ENCODE peak calls at places on chromosomes 4 and X, in eight cellular contexts. J is fibroblast of the aortic adventitia, V is gastrocnemius medialis, M is nephron progenitor cell, K is neural crest cell, H is body of pancreas, N is GM20000, Q is astrocyte. G is an unnamed sample.

GRCh38 chrX:104659037-104659744 is 93.2 kb downstream of the IL1RAPL2 start:
- DNase-seq in J (no peak), V (no peak), M (no peak), K (no peak), H (peak), N (no peak), Q (peak), G (no peak)

GRCh38 chr4:29852537-29852936 is 867.6 kb upstream of the PCDH7 start:
- DNase-seq in J (no peak), V (no peak), M (no peak), K (no peak), H (no peak), N (no peak), Q (no peak), G (no peak)

GRCh38 chrX:17859609-17860178 is 1.4 kb downstream of the RAI2 start:
- DNase-seq in J (peak), V (no peak), M (peak), K (no peak), H (peak), N (no peak), Q (no peak), G (no peak)

GRCh38 chrX:14801136-14801535 is 71.7 kb downstream of the FANCB start:
- DNase-seq in J (peak), V (no peak), M (no peak), K (no peak), H (no peak), N (no peak), Q (peak), G (no peak)

GRCh38 chr4:39846135-39846534 is 131.6 kb downstream of the PDS5A start:
- DNase-seq in J (no peak), V (no peak), M (no peak), K (no peak), H (no peak), N (no peak), Q (peak), G (no peak)

GRCh38 chrX:8192276-8192675 is 21.2 kb upstream of the VCX2 start:
- DNase-seq in J (no peak), V (no peak), M (no peak), K (no peak), H (no peak), N (no peak), Q (no peak), G (no peak)

GRCh38 chrX:93591398-93591797 is 82.0 kb downstream of the NAP1L3 start:
- DNase-seq in J (no peak), V (no peak), M (no peak), K (no peak), H (no peak), N (no peak), Q (no peak), G (no peak)

GRCh38 chr4:186190456-186191265 is 706 bp upstream of the CYP4V2 start:
- DNase-seq in J (peak), V (peak), M (peak), K (no peak), H (no peak), N (peak), Q (peak), G (peak)

GRCh38 chrX:9781941-9782340 is 4.3 kb upstream of the SHROOM2 start:
- DNase-seq in J (no peak), V (no peak), M (no peak), K (no peak), H (no peak), N (no peak), Q (no peak), G (no peak)

GRCh38 chrX:27995611-27996010 is 14.4 kb upstream of the DCAF8L1 start:
- DNase-seq in J (no peak), V (no peak), M (no peak), K (no peak), H (no peak), N (no peak), Q (no peak), G (no peak)

GRCh38 chr4:98117363-98117762 is 25.9 kb downstream of the STPG2 start:
- DNase-seq in J (no peak), V (no peak), M (no peak), K (no peak), H (no peak), N (no peak), Q (no peak), G (no peak)

GRCh38 chrX:2596050-2596449 is 95.0 kb upstream of the CD99 start:
- DNase-seq in J (no peak), V (no peak), M (no peak), K (no peak), H (no peak), N (no peak), Q (no peak), G (no peak)

GRCh38 chr4:26020083-26020668 is 106.2 kb downstream of the SMIM20 start:
- DNase-seq in J (peak), V (no peak), M (no peak), K (no peak), H (peak), N (no peak), Q (peak), G (no peak)

GRCh38 chr4:72701987-72702819 is 133.2 kb upstream of the ADAMTS3 start:
- DNase-seq in J (peak), V (no peak), M (peak), K (peak), H (peak), N (peak), Q (peak), G (no peak)

GRCh38 chr4:153466637-153467153 is 535 bp downstream of the TMEM131L start:
- DNase-seq in J (no peak), V (no peak), M (no peak), K (peak), H (no peak), N (peak), Q (no peak), G (peak)

GRCh38 chr4:152126233-152126632 is 365.4 kb upstream of the GATB start:
- DNase-seq in J (no peak), V (no peak), M (no peak), K (no peak), H (no peak), N (no peak), Q (no peak), G (no peak)

GRCh38 chrX:45134303-45134702 is 66.4 kb downstream of the DIPK2B start:
- DNase-seq in J (peak), V (no peak), M (no peak), K (peak), H (no peak), N (no peak), Q (no peak), G (no peak)

GRCh38 chr4:40553995-40554394 is 75.7 kb downstream of the RBM47 start:
- DNase-seq in J (no peak), V (peak), M (no peak), K (no peak), H (peak), N (no peak), Q (no peak), G (no peak)

GRCh38 chr4:114886761-114887160 is 226.7 kb downstream of the NDST4 start:
- DNase-seq in J (no peak), V (no peak), M (no peak), K (no peak), H (no peak), N (no peak), Q (no peak), G (no peak)

GRCh38 chrX:15416133-15416993 is 32.1 kb upstream of the VEGFD start:
- DNase-seq in J (no peak), V (no peak), M (no peak), K (no peak), H (no peak), N (no peak), Q (peak), G (no peak)

GRCh38 chr4:41072021-41072777 is 142.1 kb downstream of the APBB2 start:
- DNase-seq in J (no peak), V (no peak), M (no peak), K (no peak), H (no peak), N (no peak), Q (no peak), G (no peak)

GRCh38 chr4:168724960-168725359 is 228.1 kb downstream of the PALLD start:
- DNase-seq in J (peak), V (no peak), M (no peak), K (no peak), H (no peak), N (no peak), Q (peak), G (no peak)

GRCh38 chr4:184097815-184098214 is 119.9 kb downstream of the ENPP6 start:
- DNase-seq in J (no peak), V (no peak), M (no peak), K (no peak), H (no peak), N (no peak), Q (no peak), G (no peak)

GRCh38 chr4:71147261-71147660 is 153.8 kb downstream of the DCK start:
- DNase-seq in J (no peak), V (no peak), M (no peak), K (no peak), H (no peak), N (no peak), Q (peak), G (no peak)

GRCh38 chr4:94208268-94208667 is 603 bp downstream of the SMARCAD1 start:
- DNase-seq in J (no peak), V (no peak), M (no peak), K (no peak), H (no peak), N (no peak), Q (no peak), G (no peak)

GRCh38 chrX:17441965-17442364 is 67.0 kb downstream of the NHS start:
- DNase-seq in J (peak), V (no peak), M (no peak), K (no peak), H (no peak), N (no peak), Q (peak), G (no peak)

GRCh38 chrX:367866-368265 is 18.8 kb downstream of the PPP2R3B start:
- DNase-seq in J (no peak), V (no peak), M (no peak), K (no peak), H (no peak), N (no peak), Q (no peak), G (no peak)

GRCh38 chr4:2871911-2872310 is 28.3 kb downstream of the ADD1 start:
- DNase-seq in J (no peak), V (no peak), M (no peak), K (no peak), H (no peak), N (no peak), Q (no peak), G (no peak)

GRCh38 chr4:8350326-8350725 is 80.8 kb downstream of the HTRA3 start:
- DNase-seq in J (no peak), V (no peak), M (no peak), K (no peak), H (no peak), N (no peak), Q (no peak), G (no peak)

GRCh38 chrX:69130448-69130847 is 34.8 kb downstream of the PJA1 start:
- DNase-seq in J (no peak), V (no peak), M (no peak), K (no peak), H (no peak), N (no peak), Q (no peak), G (no peak)

GRCh38 chr4:175350246-175350645 is 432.1 kb downstream of the ADAM29 start:
- DNase-seq in J (no peak), V (no peak), M (no peak), K (no peak), H (no peak), N (no peak), Q (no peak), G (no peak)

GRCh38 chr4:4437798-4438470 is 51.0 kb downstream of the NSG1 start:
- DNase-seq in J (no peak), V (no peak), M (no peak), K (no peak), H (no peak), N (no peak), Q (no peak), G (no peak)

GRCh38 chrX:47063179-47063578 is 15.1 kb upstream of the RGN start:
- DNase-seq in J (no peak), V (no peak), M (no peak), K (no peak), H (no peak), N (no peak), Q (no peak), G (no peak)

GRCh38 chr4:95850161-95850560 is 10.3 kb downstream of the PDHA2 start:
- DNase-seq in J (no peak), V (no peak), M (no peak), K (no peak), H (no peak), N (no peak), Q (no peak), G (no peak)

GRCh38 chrX:133171962-133172708 is 46.0 kb downstream of the TFDP3 start:
- DNase-seq in J (peak), V (no peak), M (peak), K (no peak), H (peak), N (peak), Q (no peak), G (no peak)
- TF ChIP-seq CTCF in J (no peak), V (no peak), M (peak), K (peak), H (peak), N (peak), Q (peak), G (no peak)

DNA sequence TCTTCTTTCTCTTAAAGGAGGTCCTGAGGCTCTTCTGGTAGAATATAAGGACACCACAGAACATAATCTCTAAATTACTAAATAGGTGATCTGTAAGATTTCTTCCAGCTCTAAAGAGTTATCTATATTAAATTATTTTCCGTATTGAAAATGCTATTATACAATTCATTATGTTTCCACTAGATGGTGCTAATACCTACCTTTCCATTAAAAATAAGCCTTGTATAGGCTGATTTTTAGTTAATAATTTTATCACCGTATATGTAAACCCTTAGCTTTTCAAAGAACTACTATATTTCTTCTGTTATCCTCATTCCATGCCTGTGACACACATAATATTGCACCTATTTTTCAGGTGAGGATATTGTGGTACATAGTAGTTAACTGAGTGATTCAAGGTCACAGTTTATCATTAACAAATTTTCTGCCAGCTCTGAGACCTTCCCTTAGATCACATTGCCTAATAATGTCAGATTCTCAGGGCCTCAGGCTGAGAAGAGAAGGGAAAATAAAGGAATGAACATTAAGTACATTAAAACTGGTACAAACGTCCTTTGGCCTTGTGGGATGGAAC is 138.8 kb downstream of the TEX11 start:
- DNase-seq in J (peak), V (no peak), M (no peak), K (no peak), H (no peak), N (no peak), Q (no peak), G (no peak)
- TF ChIP-seq CTCF in J (peak), V (no peak), M (peak), K (peak), H (peak), N (no peak), Q (peak), G (no peak)

DNA sequence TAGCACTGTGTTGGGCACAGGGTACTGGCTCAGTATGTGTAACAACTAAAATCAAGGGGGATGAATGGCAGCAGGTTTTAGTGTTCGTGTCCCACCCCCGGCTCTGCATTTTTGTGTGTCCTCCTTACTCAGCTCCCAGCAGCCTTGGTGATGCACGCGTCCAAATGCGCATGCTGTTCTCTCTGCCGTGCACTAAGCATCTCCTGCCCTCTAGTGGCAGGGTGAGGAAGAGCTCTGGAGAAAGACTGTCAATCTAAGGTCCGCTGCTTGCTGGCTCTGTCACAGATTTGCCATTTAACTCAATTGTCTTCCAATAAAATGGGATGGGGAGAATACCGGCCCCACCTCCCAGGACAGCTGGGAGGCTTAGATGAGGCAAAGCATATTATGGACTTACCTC is 61.4 kb downstream of the WFS1 start:
- DNase-seq in J (peak), V (no peak), M (no peak), K (no peak), H (no peak), N (peak), Q (no peak), G (no peak)
- TF ChIP-seq CTCF in J (peak), V (peak), M (peak), K (peak), H (peak), N (peak), Q (peak), G (no peak)

GRCh38 chr4:139607302-139608060 is 51.5 kb upstream of the SETD7 start:
- DNase-seq in J (peak), V (no peak), M (no peak), K (no peak), H (no peak), N (no peak), Q (no peak), G (no peak)
- TF ChIP-seq CTCF in J (no peak), V (no peak), M (no peak), K (no peak), H (no peak), N (no peak), Q (no peak), G (no peak)

GRCh38 chrX:120668357-120668756 is 38.5 kb upstream of the C1GALT1C1 start:
- DNase-seq in J (no peak), V (no peak), M (no peak), K (no peak), H (no peak), N (no peak), Q (no peak), G (no peak)

GRCh38 chrX:120660638-120661037 is 30.8 kb upstream of the C1GALT1C1 start:
- DNase-seq in J (peak), V (no peak), M (no peak), K (no peak), H (no peak), N (no peak), Q (no peak), G (no peak)

DNA sequence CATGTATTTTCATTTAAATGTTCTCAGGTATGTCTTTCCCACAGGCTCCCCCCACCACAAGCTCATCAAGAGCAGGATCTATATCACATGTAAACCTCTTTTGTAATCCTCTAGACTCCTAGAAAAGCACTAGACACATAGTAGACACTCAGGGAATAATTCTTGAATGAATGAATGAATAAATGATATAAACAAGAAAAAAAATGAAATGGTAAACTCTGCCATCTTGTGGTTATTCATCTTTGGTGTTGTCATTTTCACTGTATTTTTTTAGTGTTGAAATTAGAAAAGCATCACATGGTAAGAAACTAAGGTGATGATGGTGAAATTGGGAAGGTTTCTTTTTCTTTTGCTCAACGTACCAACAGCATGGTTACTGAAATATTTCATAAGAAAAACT is 34.2 kb upstream of the C1GALT1C1 start:
- DNase-seq in J (peak), V (no peak), M (no peak), K (no peak), H (no peak), N (peak), Q (no peak), G (no peak)
- TF ChIP-seq CTCF in J (peak), V (no peak), M (no peak), K (no peak), H (peak), N (no peak), Q (no peak), G (no peak)

DNA sequence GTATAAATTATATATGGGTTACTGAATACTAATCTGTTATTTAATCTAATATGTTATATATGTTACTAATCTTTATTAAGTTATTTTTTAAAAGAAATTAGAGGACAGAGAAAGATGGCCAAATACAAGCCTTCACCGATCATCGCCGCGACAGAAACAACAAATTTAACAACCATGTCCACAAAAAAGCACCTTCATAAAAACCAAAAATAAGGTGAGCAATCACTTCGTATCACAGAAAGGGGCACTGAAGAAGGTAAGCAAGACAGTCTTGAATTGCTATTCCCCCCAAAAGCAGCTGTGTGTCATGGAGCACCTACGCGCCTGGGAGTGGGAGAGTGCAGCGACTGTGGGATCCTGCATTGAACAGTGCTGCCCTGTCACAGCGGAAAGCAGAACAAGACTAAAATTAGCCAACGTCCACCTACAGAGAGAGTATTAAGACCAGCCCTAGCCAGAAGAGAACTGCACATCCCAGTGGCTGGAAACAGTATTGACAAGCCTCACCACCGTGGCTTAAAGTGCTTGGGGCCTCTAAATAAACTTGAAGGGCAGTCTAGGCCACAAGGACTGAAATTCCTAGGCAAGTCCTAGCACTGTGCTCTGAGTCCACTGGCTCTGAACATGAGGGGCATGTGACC is 38.5 kb downstream of the LRBA start:
- DNase-seq in J (no peak), V (no peak), M (no peak), K (no peak), H (no peak), N (no peak), Q (no peak), G (no peak)
- TF ChIP-seq CTCF in J (no peak), V (no peak), M (no peak), K (no peak), H (no peak), N (no peak), Q (no peak), G (no peak)

GRCh38 chrX:53398216-53398615 is 24.2 kb downstream of the SMC1A start:
- DNase-seq in J (no peak), V (no peak), M (no peak), K (no peak), H (no peak), N (no peak), Q (no peak), G (no peak)

DNA sequence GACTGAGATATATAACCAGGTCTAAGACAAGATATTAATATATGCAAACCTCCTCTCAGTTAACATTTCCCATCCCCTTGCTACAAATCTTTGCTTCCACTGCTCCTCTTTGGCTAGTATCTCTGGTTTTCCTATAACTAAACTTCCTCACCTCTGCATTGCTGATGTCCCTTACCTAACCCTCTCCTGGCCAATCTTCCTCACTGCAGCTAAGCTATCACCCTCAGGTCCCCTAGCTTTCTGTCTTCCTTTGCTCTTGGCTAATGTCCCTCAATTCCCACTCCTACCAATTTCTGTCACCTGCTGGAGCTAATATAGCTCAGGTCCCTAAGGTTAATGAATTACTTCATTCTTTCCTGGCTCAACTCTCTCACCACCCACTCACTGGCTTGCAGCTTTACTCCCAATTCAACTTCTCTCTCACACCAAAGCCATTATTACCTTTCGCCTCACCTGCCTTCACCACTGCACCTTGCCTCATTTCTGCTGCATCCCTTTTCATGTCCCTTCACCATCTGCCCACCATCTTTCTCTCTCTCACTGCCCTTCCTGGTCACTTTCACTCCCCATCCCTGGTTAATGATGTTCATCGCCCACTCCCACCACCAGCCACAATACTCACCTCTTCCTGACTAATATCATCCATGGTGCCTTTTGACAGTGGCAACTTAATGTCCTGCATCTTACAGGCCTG is 26.7 kb downstream of the SMC1A start:
- DNase-seq in J (no peak), V (no peak), M (no peak), K (no peak), H (no peak), N (no peak), Q (no peak), G (no peak)
- TF ChIP-seq CTCF in J (no peak), V (no peak), M (no peak), K (no peak), H (no peak), N (no peak), Q (no peak), G (no peak)

GRCh38 chr4:48275247-48275646 is 5.6 kb upstream of the TEC start:
- DNase-seq in J (peak), V (no peak), M (no peak), K (no peak), H (no peak), N (peak), Q (no peak), G (no peak)
- TF ChIP-seq CTCF in J (peak), V (no peak), M (no peak), K (peak), H (no peak), N (peak), Q (peak), G (no peak)

G was measured in activated B cell treated with CpG ODN at 0.5 μM for 24 hours.